ENCODE peak calls at places on chromosome 20, in eight cellular contexts. Q, P, F, B, H, R, W and V are unnamed samples. For H3K4me1, the result is how much of the 10 kb centered on the place peaks cover.

GRCh38 chr20:47764154-47764734 is 21.0 kb downstream of the SULF2 start:
- DNase-seq in Q (no peak), P (no peak), F (no peak), B (no peak), H (peak), R (no peak), W (no peak), V (no peak)

GRCh38 chr20:59629141-59630045 is 25.1 kb downstream of the PHACTR3 start:
- DNase-seq in Q (no peak), P (no peak), F (no peak), B (no peak), H (no peak), R (no peak), W (no peak), V (no peak)

GRCh38 chr20:38255389-38255788 is 5.1 kb downstream of the KIAA1755 start:
- DNase-seq in Q (no peak), P (no peak), F (no peak), B (no peak), H (no peak), R (peak), W (no peak), V (peak)

GRCh38 chr20:24045621-24046020 is 57.0 kb upstream of the GGTLC1 start:
- DNase-seq in Q (no peak), P (no peak), F (no peak), B (no peak), H (no peak), R (no peak), W (no peak), V (no peak)

GRCh38 chr20:21371193-21371592 is 26.1 kb downstream of the NKX2-4 start:
- DNase-seq in Q (no peak), P (no peak), F (no peak), B (no peak), H (no peak), R (no peak), W (no peak), V (no peak)

GRCh38 chr20:49890651-49891361 is 24.5 kb downstream of the SPATA2 start:
- DNase-seq in Q (no peak), P (no peak), F (peak), B (no peak), H (no peak), R (no peak), W (no peak), V (no peak)

GRCh38 chr20:22562620-22563019 is 21.8 kb downstream of the FOXA2 start:
- DNase-seq in Q (no peak), P (no peak), F (no peak), B (no peak), H (no peak), R (no peak), W (no peak), V (no peak)

GRCh38 chr20:38156888-38157634 is 8.0 kb downstream of the TGM2 start:
- DNase-seq in Q (peak), P (peak), F (peak), B (no peak), H (no peak), R (peak), W (peak), V (no peak)

GRCh38 chr20:50323209-50323608 is 132.6 kb downstream of the CEBPB start:
- DNase-seq in Q (no peak), P (no peak), F (no peak), B (no peak), H (no peak), R (peak), W (no peak), V (peak)

GRCh38 chr20:62103508-62104233 is 18.6 kb upstream of the LSM14B start:
- DNase-seq in Q (no peak), P (no peak), F (no peak), B (no peak), H (no peak), R (no peak), W (no peak), V (no peak)

GRCh38 chr20:60862601-60863000 is 389.5 kb upstream of the CDH4 start:
- DNase-seq in Q (no peak), P (no peak), F (no peak), B (no peak), H (no peak), R (peak), W (no peak), V (no peak)

GRCh38 chr20:38229376-38230252 is 30.9 kb downstream of the KIAA1755 start:
- DNase-seq in Q (no peak), P (no peak), F (peak), B (no peak), H (no peak), R (no peak), W (no peak), V (no peak)

GRCh38 chr20:1391640-1392442 is 1.0 kb downstream of the FKBP1A start:
- DNase-seq in Q (peak), P (no peak), F (peak), B (no peak), H (no peak), R (peak), W (peak), V (no peak)

GRCh38 chr20:61990484-61990883 is 75.2 kb downstream of the TAF4 start:
- DNase-seq in Q (no peak), P (no peak), F (no peak), B (no peak), H (no peak), R (no peak), W (no peak), V (no peak)

GRCh38 chr20:16106191-16106849 is 466.9 kb downstream of the KIF16B start:
- DNase-seq in Q (no peak), P (no peak), F (no peak), B (no peak), H (no peak), R (peak), W (no peak), V (no peak)

GRCh38 chr20:3786126-3786484 is 435 bp downstream of the CENPB start:
- DNase-seq in Q (peak), P (no peak), F (peak), B (peak), H (peak), R (peak), W (peak), V (peak)

GRCh38 chr20:39453890-39454289 is 491.7 kb downstream of the DHX35 start:
- DNase-seq in Q (no peak), P (no peak), F (no peak), B (no peak), H (no peak), R (no peak), W (no peak), V (no peak)

GRCh38 chr20:61963149-61963548 is 102.5 kb downstream of the TAF4 start:
- DNase-seq in Q (no peak), P (no peak), F (no peak), B (no peak), H (no peak), R (no peak), W (no peak), V (peak)

GRCh38 chr20:38473353-38473795 is 731 bp downstream of the RALGAPB start:
- DNase-seq in Q (no peak), P (no peak), F (peak), B (peak), H (peak), R (peak), W (no peak), V (no peak)

GRCh38 chr20:54208492-54209044 is 681 bp downstream of the PFDN4 start:
- DNase-seq in Q (no peak), P (no peak), F (no peak), B (no peak), H (peak), R (peak), W (no peak), V (no peak)

GRCh38 chr20:46284028-46284427 is 24.3 kb downstream of the CDH22 start:
- DNase-seq in Q (no peak), P (no peak), F (no peak), B (no peak), H (no peak), R (no peak), W (no peak), V (no peak)

GRCh38 chr20:46285740-46286139 is 22.6 kb downstream of the CDH22 start:
- DNase-seq in Q (no peak), P (no peak), F (no peak), B (no peak), H (no peak), R (no peak), W (no peak), V (no peak)

GRCh38 chr20:46285072-46285471 is 23.2 kb downstream of the CDH22 start:
- DNase-seq in Q (no peak), P (no peak), F (no peak), B (no peak), H (no peak), R (no peak), W (no peak), V (no peak)

GRCh38 chr20:46283426-46283825 is 24.9 kb downstream of the CDH22 start:
- DNase-seq in Q (no peak), P (no peak), F (no peak), B (no peak), H (peak), R (peak), W (no peak), V (no peak)

DNA sequence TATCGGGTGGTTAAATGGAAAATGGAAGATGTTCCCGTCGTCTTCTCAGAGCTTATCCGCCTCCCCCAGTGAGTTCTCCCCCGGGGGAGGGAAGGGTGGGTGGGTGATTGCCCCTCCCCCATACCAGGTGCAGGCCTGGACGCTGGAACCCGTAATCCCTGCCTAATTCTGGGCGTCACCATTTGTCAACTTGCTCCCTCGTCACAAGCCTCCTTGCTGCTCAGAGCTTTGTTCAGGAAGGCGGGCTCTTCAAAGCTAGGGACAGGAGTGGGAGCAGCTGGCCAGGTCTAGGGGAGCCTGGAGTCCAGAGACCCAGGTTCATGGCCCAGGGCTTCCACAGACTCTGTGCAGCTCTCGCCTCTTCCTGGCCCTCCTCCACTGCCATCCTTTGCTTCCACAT is 25.6 kb downstream of the CDH22 start:
- DNase-seq in Q (no peak), P (no peak), F (no peak), B (no peak), H (no peak), R (no peak), W (no peak), V (no peak)
- H3K27ac ChIP-seq in Q (no peak), P (no peak), F (no peak), B (no peak), H (no peak), R (no peak), W (no peak), V (no peak)

DNA sequence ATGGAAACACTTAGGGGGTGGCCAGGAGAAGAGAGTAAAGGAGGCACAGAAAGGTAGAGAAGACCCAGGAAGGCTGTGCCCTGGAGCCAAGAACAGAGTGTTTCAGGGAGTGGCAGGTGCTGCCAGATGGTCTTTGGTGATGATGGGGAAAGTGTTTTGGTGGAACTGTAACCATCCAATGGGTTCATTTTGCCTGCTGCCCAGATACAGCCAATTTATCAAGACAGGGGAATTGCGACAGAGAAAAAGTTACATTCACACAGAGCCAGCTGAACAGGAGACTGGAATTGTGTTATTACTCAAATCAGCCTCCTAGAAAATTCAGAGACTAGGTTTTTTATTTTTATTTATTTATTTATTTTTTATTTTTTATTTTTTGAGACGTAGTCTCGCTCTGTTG is 5.2 kb downstream of the ZNF341 start:
- DNase-seq in Q (no peak), P (no peak), F (no peak), B (no peak), H (no peak), R (no peak), W (no peak), V (no peak)
- H3K4me3 ChIP-seq in Q (no peak), P (no peak), F (no peak), B (no peak), H (no peak), R (no peak), W (no peak), V (no peak)

GRCh38 chr20:63854766-63855362 is 6.4 kb upstream of the ABHD16B start:
- DNase-seq in Q (no peak), P (no peak), F (peak), B (no peak), H (no peak), R (no peak), W (no peak), V (no peak)

GRCh38 chr20:63855363-63856110 is 5.8 kb upstream of the ABHD16B start:
- DNase-seq in Q (no peak), P (no peak), F (peak), B (no peak), H (no peak), R (no peak), W (no peak), V (no peak)

GRCh38 chr20:63850689-63851547 is 10.4 kb upstream of the ABHD16B start:
- DNase-seq in Q (no peak), P (no peak), F (no peak), B (no peak), H (no peak), R (no peak), W (no peak), V (no peak)

GRCh38 chr20:63856111-63856511 is 5.2 kb upstream of the ABHD16B start:
- DNase-seq in Q (no peak), P (no peak), F (no peak), B (no peak), H (no peak), R (no peak), W (no peak), V (no peak)

DNA sequence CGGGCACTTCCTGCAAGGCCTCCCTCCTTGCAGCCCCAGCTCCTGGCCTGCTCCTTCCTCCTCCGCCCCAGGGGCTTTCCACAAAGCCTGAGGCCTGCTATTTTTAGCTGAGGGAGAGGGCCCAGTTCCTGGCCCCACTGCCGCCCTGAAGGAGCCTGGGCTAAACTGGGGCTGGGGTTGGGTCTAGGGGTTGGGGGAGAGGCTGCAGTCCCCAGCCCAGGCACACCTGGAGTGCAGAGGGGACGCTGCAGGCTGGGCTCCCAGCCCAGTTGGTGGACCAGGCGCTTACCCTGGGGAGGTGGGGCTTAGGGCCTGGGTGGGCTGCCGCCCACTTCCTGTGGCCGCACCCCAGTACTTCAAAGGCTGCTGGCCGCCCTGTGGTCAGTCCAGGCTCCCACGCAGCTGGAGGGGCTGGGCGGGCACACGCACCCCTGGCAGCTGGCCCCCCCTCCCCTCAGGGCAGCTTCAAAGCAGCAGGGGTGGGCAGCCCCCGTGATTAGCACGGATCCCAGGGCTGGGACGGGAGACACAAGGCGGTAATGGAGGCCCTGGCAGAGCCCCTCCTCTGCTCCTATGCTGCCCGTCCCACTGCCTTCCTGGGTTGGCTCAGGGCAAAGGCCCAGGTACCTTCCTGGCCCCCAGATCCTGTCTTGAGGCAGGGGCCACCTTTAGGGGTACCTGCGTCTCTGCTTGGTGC is 7.1 kb upstream of the ABHD16B start:
- DNase-seq in Q (no peak), P (no peak), F (peak), B (no peak), H (no peak), R (peak), W (peak), V (no peak)
- H3K4me1 ChIP-seq in Q (under half), P (under half), F (half or more), B (half or more), H (under half), R (under half), W (under half), V (half or more)

GRCh38 chr20:25584905-25585704 is at the start of gene NINL:
- DNase-seq in Q (peak), P (no peak), F (no peak), B (peak), H (peak), R (peak), W (peak), V (peak)
- H3K27ac ChIP-seq in Q (no peak), P (peak), F (no peak), B (peak), H (peak), R (peak), W (peak), V (peak)

DNA sequence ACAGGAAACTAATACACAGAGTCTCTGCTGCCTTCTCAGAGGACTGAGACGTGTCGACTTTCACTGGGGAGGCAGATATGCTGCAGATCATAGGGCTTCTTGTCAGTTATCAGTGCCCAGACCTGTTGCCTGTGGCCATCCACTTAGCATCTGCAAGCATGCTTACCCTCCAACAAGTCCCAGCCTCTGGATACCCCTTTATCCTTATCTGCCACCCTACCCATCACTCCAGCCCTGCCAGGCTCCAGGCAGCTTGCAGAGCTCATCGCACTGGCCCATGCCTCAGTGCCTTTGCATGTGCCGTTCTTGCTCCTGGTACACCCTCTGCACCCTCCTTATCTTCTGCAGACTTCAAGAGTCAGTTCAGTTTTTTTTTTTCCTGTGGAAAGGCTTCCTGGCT is 119.2 kb downstream of the TOX2 start:
- DNase-seq in Q (no peak), P (no peak), F (no peak), B (peak), H (no peak), R (no peak), W (peak), V (no peak)
- H3K4me3 ChIP-seq in Q (no peak), P (no peak), F (no peak), B (no peak), H (no peak), R (no peak), W (no peak), V (no peak)

GRCh38 chr20:44572551-44573500 is 9.6 kb upstream of the PKIG start:
- DNase-seq in Q (no peak), P (no peak), F (peak), B (no peak), H (peak), R (peak), W (peak), V (no peak)
- H3K4me1 ChIP-seq in Q (under half), P (under half), F (under half), B (half or more), H (under half), R (under half), W (under half), V (under half)